ENCODE peak calls at places on chromosome 3, in eight cellular contexts. One of them, this sample, is unnamed. For H3K9me3, the result is how much of the 10 kb centered on the place peaks cover.

GRCh38 chr3:194323785-194324735 is 27.1 kb downstream of the CPN2 start:
- DNase-seq in cardiac muscle cell: peak
- DNase-seq in uterus: peak
- DNase-seq in right atrium auricular region: peak
- DNase-seq in GM23248: peak
- DNase-seq in endothelial cell of umbilical vein: no peak
- DNase-seq in NT2/D1: no peak
- DNase-seq in IMR-90: peak
- DNase-seq in this sample: no peak

GRCh38 chr3:27653803-27654558 is 68.1 kb downstream of the EOMES start:
- DNase-seq in cardiac muscle cell: no peak
- DNase-seq in uterus: no peak
- DNase-seq in right atrium auricular region: no peak
- DNase-seq in GM23248: no peak
- DNase-seq in endothelial cell of umbilical vein: no peak
- DNase-seq in NT2/D1: peak
- DNase-seq in IMR-90: no peak
- DNase-seq in this sample: no peak

GRCh38 chr3:171384101-171384891 is 75.9 kb downstream of the TNIK start:
- DNase-seq in cardiac muscle cell: no peak
- DNase-seq in uterus: no peak
- DNase-seq in right atrium auricular region: no peak
- DNase-seq in GM23248: no peak
- DNase-seq in endothelial cell of umbilical vein: no peak
- DNase-seq in NT2/D1: peak
- DNase-seq in IMR-90: peak
- DNase-seq in this sample: no peak

GRCh38 chr3:112111785-112112402 is 21.2 kb downstream of the GCSAM start:
- DNase-seq in cardiac muscle cell: peak
- DNase-seq in uterus: no peak
- DNase-seq in right atrium auricular region: no peak
- DNase-seq in GM23248: peak
- DNase-seq in endothelial cell of umbilical vein: peak
- DNase-seq in NT2/D1: peak
- DNase-seq in IMR-90: peak
- DNase-seq in this sample: no peak

GRCh38 chr3:100057716-100058575 is 56.4 kb downstream of the FILIP1L start:
- DNase-seq in cardiac muscle cell: no peak
- DNase-seq in uterus: no peak
- DNase-seq in right atrium auricular region: no peak
- DNase-seq in GM23248: peak
- DNase-seq in endothelial cell of umbilical vein: no peak
- DNase-seq in NT2/D1: no peak
- DNase-seq in IMR-90: no peak
- DNase-seq in this sample: no peak

GRCh38 chr3:159860269-159860668 is 128.4 kb upstream of the IL12A start:
- DNase-seq in cardiac muscle cell: no peak
- DNase-seq in uterus: no peak
- DNase-seq in right atrium auricular region: no peak
- DNase-seq in GM23248: no peak
- DNase-seq in endothelial cell of umbilical vein: no peak
- DNase-seq in NT2/D1: no peak
- DNase-seq in IMR-90: no peak
- DNase-seq in this sample: no peak

GRCh38 chr3:72006631-72007556 is 221.9 kb upstream of the PROK2 start:
- DNase-seq in cardiac muscle cell: no peak
- DNase-seq in uterus: no peak
- DNase-seq in right atrium auricular region: no peak
- DNase-seq in GM23248: peak
- DNase-seq in endothelial cell of umbilical vein: no peak
- DNase-seq in NT2/D1: no peak
- DNase-seq in IMR-90: no peak
- DNase-seq in this sample: no peak

GRCh38 chr3:61936344-61936937 is 375.1 kb downstream of the PTPRG start:
- DNase-seq in cardiac muscle cell: peak
- DNase-seq in uterus: no peak
- DNase-seq in right atrium auricular region: no peak
- DNase-seq in GM23248: peak
- DNase-seq in endothelial cell of umbilical vein: peak
- DNase-seq in NT2/D1: peak
- DNase-seq in IMR-90: peak
- DNase-seq in this sample: no peak

GRCh38 chr3:67783281-67784250 is 129.2 kb upstream of the SUCLG2 start:
- DNase-seq in cardiac muscle cell: no peak
- DNase-seq in uterus: no peak
- DNase-seq in right atrium auricular region: no peak
- DNase-seq in GM23248: peak
- DNase-seq in endothelial cell of umbilical vein: no peak
- DNase-seq in NT2/D1: no peak
- DNase-seq in IMR-90: peak
- DNase-seq in this sample: no peak

GRCh38 chr3:13801361-13802214 is 78.3 kb downstream of the WNT7A start:
- DNase-seq in cardiac muscle cell: no peak
- DNase-seq in uterus: no peak
- DNase-seq in right atrium auricular region: no peak
- DNase-seq in GM23248: no peak
- DNase-seq in endothelial cell of umbilical vein: no peak
- DNase-seq in NT2/D1: no peak
- DNase-seq in IMR-90: no peak
- DNase-seq in this sample: no peak

GRCh38 chr3:185995352-185995751 is 57.5 kb upstream of the TRA2B start:
- DNase-seq in cardiac muscle cell: no peak
- DNase-seq in uterus: no peak
- DNase-seq in right atrium auricular region: no peak
- DNase-seq in GM23248: peak
- DNase-seq in endothelial cell of umbilical vein: no peak
- DNase-seq in NT2/D1: no peak
- DNase-seq in IMR-90: peak
- DNase-seq in this sample: no peak

GRCh38 chr3:134476977-134477376 is 8.8 kb downstream of the ANAPC13 start:
- DNase-seq in cardiac muscle cell: no peak
- DNase-seq in uterus: no peak
- DNase-seq in right atrium auricular region: no peak
- DNase-seq in GM23248: peak
- DNase-seq in endothelial cell of umbilical vein: no peak
- DNase-seq in NT2/D1: no peak
- DNase-seq in IMR-90: no peak
- DNase-seq in this sample: no peak

GRCh38 chr3:13045904-13046568 is 27.2 kb downstream of the IQSEC1 start:
- DNase-seq in cardiac muscle cell: no peak
- DNase-seq in uterus: no peak
- DNase-seq in right atrium auricular region: no peak
- DNase-seq in GM23248: no peak
- DNase-seq in endothelial cell of umbilical vein: no peak
- DNase-seq in NT2/D1: no peak
- DNase-seq in IMR-90: no peak
- DNase-seq in this sample: no peak

GRCh38 chr3:47464603-47465002 is 11.1 kb downstream of the SCAP start:
- DNase-seq in cardiac muscle cell: no peak
- DNase-seq in uterus: no peak
- DNase-seq in right atrium auricular region: no peak
- DNase-seq in GM23248: no peak
- DNase-seq in endothelial cell of umbilical vein: peak
- DNase-seq in NT2/D1: no peak
- DNase-seq in IMR-90: no peak
- DNase-seq in this sample: no peak
- H3K9me3 ChIP-seq in cardiac muscle cell: under half
- H3K9me3 ChIP-seq in uterus: under half
- H3K9me3 ChIP-seq in right atrium auricular region: under half
- H3K9me3 ChIP-seq in GM23248: under half
- H3K9me3 ChIP-seq in endothelial cell of umbilical vein: under half
- H3K9me3 ChIP-seq in NT2/D1: under half
- H3K9me3 ChIP-seq in IMR-90: under half
- H3K9me3 ChIP-seq in this sample: under half

GRCh38 chr3:41198950-41199865 is at the start of gene CTNNB1:
- DNase-seq in cardiac muscle cell: peak
- DNase-seq in uterus: peak
- DNase-seq in right atrium auricular region: peak
- DNase-seq in GM23248: peak
- DNase-seq in endothelial cell of umbilical vein: peak
- DNase-seq in NT2/D1: peak
- DNase-seq in IMR-90: peak
- DNase-seq in this sample: peak

GRCh38 chr3:41196499-41197410 is 2.5 kb upstream of the CTNNB1 start:
- DNase-seq in cardiac muscle cell: no peak
- DNase-seq in uterus: no peak
- DNase-seq in right atrium auricular region: no peak
- DNase-seq in GM23248: no peak
- DNase-seq in endothelial cell of umbilical vein: no peak
- DNase-seq in NT2/D1: no peak
- DNase-seq in IMR-90: no peak
- DNase-seq in this sample: no peak

GRCh38 chr3:41199866-41200668 is 762 bp downstream of the CTNNB1 start:
- DNase-seq in cardiac muscle cell: no peak
- DNase-seq in uterus: peak
- DNase-seq in right atrium auricular region: no peak
- DNase-seq in GM23248: peak
- DNase-seq in endothelial cell of umbilical vein: peak
- DNase-seq in NT2/D1: no peak
- DNase-seq in IMR-90: no peak
- DNase-seq in this sample: peak

GRCh38 chr3:41198046-41198445 is 1.3 kb upstream of the CTNNB1 start:
- DNase-seq in cardiac muscle cell: no peak
- DNase-seq in uterus: no peak
- DNase-seq in right atrium auricular region: no peak
- DNase-seq in GM23248: no peak
- DNase-seq in endothelial cell of umbilical vein: no peak
- DNase-seq in NT2/D1: no peak
- DNase-seq in IMR-90: no peak
- DNase-seq in this sample: no peak

GRCh38 chr3:41198526-41198925 is 779 bp upstream of the CTNNB1 start:
- DNase-seq in cardiac muscle cell: peak
- DNase-seq in uterus: peak
- DNase-seq in right atrium auricular region: no peak
- DNase-seq in GM23248: peak
- DNase-seq in endothelial cell of umbilical vein: peak
- DNase-seq in NT2/D1: no peak
- DNase-seq in IMR-90: no peak
- DNase-seq in this sample: no peak
- H3K9me3 ChIP-seq in cardiac muscle cell: under half
- H3K9me3 ChIP-seq in uterus: under half
- H3K9me3 ChIP-seq in right atrium auricular region: under half
- H3K9me3 ChIP-seq in GM23248: under half
- H3K9me3 ChIP-seq in endothelial cell of umbilical vein: under half
- H3K9me3 ChIP-seq in NT2/D1: under half
- H3K9me3 ChIP-seq in IMR-90: under half
- H3K9me3 ChIP-seq in this sample: under half

GRCh38 chr3:20668411-20668810 is 482.4 kb upstream of the SGO1 start:
- DNase-seq in cardiac muscle cell: peak
- DNase-seq in uterus: no peak
- DNase-seq in right atrium auricular region: no peak
- DNase-seq in GM23248: no peak
- DNase-seq in endothelial cell of umbilical vein: peak
- DNase-seq in NT2/D1: peak
- DNase-seq in IMR-90: no peak
- DNase-seq in this sample: no peak

GRCh38 chr3:20669675-20670074 is 483.7 kb upstream of the SGO1 start:
- DNase-seq in cardiac muscle cell: no peak
- DNase-seq in uterus: no peak
- DNase-seq in right atrium auricular region: no peak
- DNase-seq in GM23248: no peak
- DNase-seq in endothelial cell of umbilical vein: no peak
- DNase-seq in NT2/D1: no peak
- DNase-seq in IMR-90: no peak
- DNase-seq in this sample: no peak

GRCh38 chr3:20673866-20674265 is 487.9 kb upstream of the SGO1 start:
- DNase-seq in cardiac muscle cell: no peak
- DNase-seq in uterus: no peak
- DNase-seq in right atrium auricular region: no peak
- DNase-seq in GM23248: no peak
- DNase-seq in endothelial cell of umbilical vein: no peak
- DNase-seq in NT2/D1: no peak
- DNase-seq in IMR-90: no peak
- DNase-seq in this sample: no peak

GRCh38 chr3:20666091-20666490 is 480.1 kb upstream of the SGO1 start:
- DNase-seq in cardiac muscle cell: no peak
- DNase-seq in uterus: no peak
- DNase-seq in right atrium auricular region: no peak
- DNase-seq in GM23248: no peak
- DNase-seq in endothelial cell of umbilical vein: no peak
- DNase-seq in NT2/D1: no peak
- DNase-seq in IMR-90: no peak
- DNase-seq in this sample: no peak

DNA sequence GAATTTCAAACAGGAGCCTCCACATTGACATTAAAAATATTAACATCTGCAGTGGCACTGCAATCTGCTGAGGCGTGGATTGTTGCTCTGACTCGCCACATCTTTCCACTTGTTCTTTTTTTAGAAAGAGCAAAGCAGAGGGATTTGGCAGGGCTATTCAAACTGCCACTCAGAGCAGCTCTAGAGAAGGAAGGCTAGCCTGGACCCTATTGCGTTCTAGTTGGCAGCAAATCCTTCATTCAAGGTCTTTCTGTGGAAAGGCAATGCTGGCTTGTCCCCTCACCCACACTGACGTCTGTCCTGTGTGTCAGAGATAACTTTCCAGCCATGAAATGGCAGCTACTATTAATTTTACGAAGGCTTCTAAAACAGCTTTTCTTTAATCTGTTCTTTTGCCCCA is 483.2 kb upstream of the SGO1 start:
- DNase-seq in cardiac muscle cell: peak
- DNase-seq in uterus: no peak
- DNase-seq in right atrium auricular region: no peak
- DNase-seq in GM23248: peak
- DNase-seq in endothelial cell of umbilical vein: no peak
- DNase-seq in NT2/D1: no peak
- DNase-seq in IMR-90: no peak
- DNase-seq in this sample: no peak
- H3K9me3 ChIP-seq in cardiac muscle cell: under half
- H3K9me3 ChIP-seq in uterus: under half
- H3K9me3 ChIP-seq in right atrium auricular region: under half
- H3K9me3 ChIP-seq in GM23248: under half
- H3K9me3 ChIP-seq in endothelial cell of umbilical vein: under half
- H3K9me3 ChIP-seq in NT2/D1: under half
- H3K9me3 ChIP-seq in IMR-90: under half
- H3K9me3 ChIP-seq in this sample: under half

GRCh38 chr3:43340403-43340802 is 54.1 kb downstream of the SNRK start:
- DNase-seq in cardiac muscle cell: no peak
- DNase-seq in uterus: no peak
- DNase-seq in right atrium auricular region: no peak
- DNase-seq in GM23248: no peak
- DNase-seq in endothelial cell of umbilical vein: no peak
- DNase-seq in NT2/D1: no peak
- DNase-seq in IMR-90: no peak
- DNase-seq in this sample: no peak

GRCh38 chr3:43343185-43343584 is 56.8 kb downstream of the SNRK start:
- DNase-seq in cardiac muscle cell: no peak
- DNase-seq in uterus: no peak
- DNase-seq in right atrium auricular region: no peak
- DNase-seq in GM23248: no peak
- DNase-seq in endothelial cell of umbilical vein: no peak
- DNase-seq in NT2/D1: no peak
- DNase-seq in IMR-90: no peak
- DNase-seq in this sample: no peak

GRCh38 chr3:43341788-43342187 is 55.4 kb downstream of the SNRK start:
- DNase-seq in cardiac muscle cell: no peak
- DNase-seq in uterus: no peak
- DNase-seq in right atrium auricular region: no peak
- DNase-seq in GM23248: no peak
- DNase-seq in endothelial cell of umbilical vein: no peak
- DNase-seq in NT2/D1: no peak
- DNase-seq in IMR-90: no peak
- DNase-seq in this sample: no peak

GRCh38 chr3:43335799-43336198 is 49.5 kb downstream of the SNRK start:
- DNase-seq in cardiac muscle cell: no peak
- DNase-seq in uterus: no peak
- DNase-seq in right atrium auricular region: no peak
- DNase-seq in GM23248: no peak
- DNase-seq in endothelial cell of umbilical vein: no peak
- DNase-seq in NT2/D1: no peak
- DNase-seq in IMR-90: no peak
- DNase-seq in this sample: no peak

GRCh38 chr3:43338295-43338694 is 52.0 kb downstream of the SNRK start:
- DNase-seq in cardiac muscle cell: no peak
- DNase-seq in uterus: no peak
- DNase-seq in right atrium auricular region: no peak
- DNase-seq in GM23248: peak
- DNase-seq in endothelial cell of umbilical vein: no peak
- DNase-seq in NT2/D1: no peak
- DNase-seq in IMR-90: peak
- DNase-seq in this sample: no peak
- H3K9me3 ChIP-seq in cardiac muscle cell: under half
- H3K9me3 ChIP-seq in uterus: under half
- H3K9me3 ChIP-seq in right atrium auricular region: under half
- H3K9me3 ChIP-seq in GM23248: under half
- H3K9me3 ChIP-seq in endothelial cell of umbilical vein: under half
- H3K9me3 ChIP-seq in NT2/D1: under half
- H3K9me3 ChIP-seq in IMR-90: under half
- H3K9me3 ChIP-seq in this sample: under half